ENCODE peak calls at places on chromosomes 13 and 19, in nine cellular contexts. E is uterus, I is neural progenitor cell, W is progenitor cell of endocrine pancreas, V is mucosa of descending colon, C is fibroblast of mammary gland, B is RWPE1, K is neural crest cell, S is AG09319. Z is an unnamed sample.

GRCh38 chr13:42041684-42042035 is 6.8 kb upstream of the DGKH start:
- DNase-seq in I (peak; percentile 76), B (peak; percentile 64), W (peak; percentile 37), V (peak; percentile 65), E (peak; percentile 64), K (peak; percentile 43), S (no peak), C (peak; percentile 68), Z (no peak)

GRCh38 chr19:40279761-40280607 is 5.2 kb downstream of the AKT2 start:
- DNase-seq in I (no peak), C (peak; percentile 21), V (no peak), W (no peak), S (no peak), K (no peak), B (no peak), E (no peak), Z (peak; percentile 27)

GRCh38 chr19:33311326-33311682 is 9.0 kb upstream of the CEBPA start:
- DNase-seq in E (no peak), B (no peak), I (no peak), C (no peak), S (no peak), V (peak; percentile 65), K (no peak), W (no peak), Z (no peak)

GRCh38 chr19:14089662-14090508 is 666 bp downstream of the SAMD1 start:
- DNase-seq in V (peak; percentile 57), S (no peak), B (peak; percentile 44), K (peak; percentile 51), W (peak; percentile 45), C (peak; percentile 64), I (peak; percentile 90), E (no peak), Z (peak; percentile 52)

GRCh38 chr19:4374451-4375163 is 25.7 kb downstream of the SH3GL1 start:
- DNase-seq in W (no peak), S (peak; percentile 70), C (peak; percentile 96), K (no peak), V (peak; percentile 46), B (peak; percentile 71), I (no peak), E (peak; percentile 78), Z (no peak)

GRCh38 chr13:113209880-113210421 is 538 bp downstream of the CUL4A start:
- DNase-seq in V (peak; percentile 72), B (peak; percentile 55), S (no peak), K (peak; percentile 40), E (peak; percentile 26), W (peak; percentile 58), I (peak; percentile 62), C (peak; percentile 52), Z (peak; percentile 65)

GRCh38 chr13:93625536-93625935 is 398.9 kb downstream of the GPC6 start:
- DNase-seq in I (no peak), B (no peak), W (no peak), S (no peak), V (no peak), C (peak; percentile 48), E (no peak), K (no peak), Z (no peak)

GRCh38 chr19:16001481-16002312 is 52.9 kb downstream of the OR10H4 start:
- DNase-seq in S (peak; percentile 35), B (peak; percentile 16), V (peak; percentile 37), C (peak; percentile 72), W (no peak), E (no peak), K (no peak), I (no peak), Z (no peak)

GRCh38 chr13:93689333-93689732 is 462.7 kb downstream of the GPC6 start:
- DNase-seq in W (no peak), B (no peak), K (no peak), C (no peak), V (no peak), E (no peak), I (no peak), S (no peak), Z (no peak)

GRCh38 chr19:31269425-31270127 is 79.7 kb downstream of the TSHZ3 start:
- DNase-seq in I (no peak), W (no peak), B (no peak), E (no peak), V (no peak), S (no peak), C (peak; percentile 36), K (no peak), Z (no peak)

GRCh38 chr19:52592301-52592700 is 22.2 kb downstream of the ZNF701 start:
- DNase-seq in C (no peak), B (no peak), V (no peak), E (no peak), W (no peak), K (no peak), S (no peak), I (no peak), Z (no peak)

GRCh38 chr19:20660473-20660872 is 898 bp downstream of the ZNF626 start:
- DNase-seq in E (no peak), V (no peak), C (no peak), K (no peak), W (no peak), B (peak; percentile 0), S (no peak), I (peak; percentile 25), Z (no peak)

GRCh38 chr13:27381601-27382000 is 42.8 kb upstream of the GTF3A start:
- DNase-seq in E (no peak), K (no peak), S (no peak), C (no peak), W (no peak), V (no peak), B (no peak), I (no peak), Z (no peak)

GRCh38 chr19:48501446-48501960 is 10.1 kb downstream of the LMTK3 start:
- DNase-seq in V (peak; percentile 76), S (no peak), B (no peak), W (peak; percentile 44), C (no peak), I (peak; percentile 97), K (no peak), E (no peak), Z (no peak)

GRCh38 chr19:835201-835810 is 5.5 kb upstream of the PRTN3 start:
- DNase-seq in C (no peak), W (no peak), B (no peak), S (no peak), E (no peak), V (no peak), I (no peak), K (no peak), Z (no peak)

DNA sequence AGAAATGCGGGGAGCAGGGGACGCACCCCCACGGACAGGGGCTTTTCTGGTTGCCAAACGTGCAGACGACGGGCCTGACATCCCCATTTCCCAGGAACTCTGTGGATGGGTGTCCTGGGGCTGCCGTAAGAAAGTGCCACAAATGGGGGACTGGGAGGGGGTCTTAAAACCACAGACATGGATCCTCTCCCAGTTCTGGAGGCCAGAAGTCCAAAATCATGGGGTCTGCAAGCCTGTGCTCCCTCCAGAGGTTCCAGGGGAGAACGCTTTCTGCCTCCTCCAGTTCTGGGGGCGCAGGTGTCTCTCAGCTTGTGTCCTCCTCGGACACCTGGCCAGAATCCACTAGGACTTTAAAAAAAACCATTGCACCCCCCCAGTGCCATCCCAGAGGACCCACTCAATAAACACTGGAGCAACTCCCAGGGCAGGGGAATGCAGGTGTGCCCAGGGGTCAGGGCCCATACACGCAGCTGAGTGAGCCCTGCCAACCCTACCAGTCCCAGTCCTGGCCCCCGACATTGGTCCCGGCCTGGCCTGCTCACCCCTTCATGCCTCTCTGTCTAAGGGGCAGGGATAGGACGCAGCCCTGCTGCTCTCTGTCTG is 103.9 kb downstream of the GADD45B start:
- DNase-seq in E (no peak), S (no peak), I (no peak), B (no peak), V (no peak), C (no peak), W (no peak), K (no peak), Z (no peak)
- TF ChIP-seq CTCF in E (no peak), S (no peak), I (no peak), B (peak; percentile 59), V (no peak), C (no peak), W (peak; percentile 5), K (peak; percentile 32), Z (no peak)

GRCh38 chr19:19335408-19336158 is 15.0 kb downstream of the MAU2 start:
- DNase-seq in I (no peak), B (peak; percentile 62), C (no peak), W (no peak), V (no peak), E (no peak), K (no peak), S (no peak), Z (no peak)
- TF ChIP-seq CTCF in I (no peak), B (no peak), C (no peak), W (no peak), V (no peak), E (no peak), K (no peak), S (no peak), Z (no peak)

DNA sequence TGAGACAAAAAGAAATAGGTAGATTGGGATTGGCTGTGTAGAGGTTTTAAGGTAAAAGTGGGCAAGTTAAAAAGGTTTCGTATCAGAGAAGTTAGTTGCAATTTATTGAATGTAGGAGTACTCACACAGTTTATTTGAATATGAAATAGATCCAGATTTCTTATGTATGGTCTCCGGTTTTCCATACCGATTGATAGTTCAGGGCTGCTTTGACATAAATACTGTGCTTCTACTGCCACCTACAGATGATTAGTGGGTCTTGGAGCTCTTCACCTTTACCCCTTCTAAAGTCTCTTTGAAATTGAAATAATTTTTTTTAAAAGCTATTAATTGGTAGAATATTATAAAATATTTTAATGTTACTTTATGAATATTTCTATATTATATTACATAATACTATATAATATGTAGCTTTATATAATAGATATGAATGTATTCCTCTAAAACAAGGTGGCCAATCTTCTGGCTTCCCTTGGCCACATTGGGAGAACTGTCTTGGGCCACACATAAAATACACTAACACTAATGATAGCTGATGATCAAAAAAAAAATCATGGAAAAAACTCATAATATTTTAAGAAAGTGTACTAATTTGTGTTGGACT is 7.7 kb upstream of the GPR18 start:
- DNase-seq in I (peak; percentile 56), S (no peak), V (peak; percentile 56), E (no peak), K (no peak), C (peak; percentile 69), B (peak; percentile 53), W (no peak), Z (no peak)
- TF ChIP-seq CTCF in I (peak; percentile 72), S (peak; percentile 62), V (no peak), E (peak; percentile 33), K (peak; percentile 78), C (peak; percentile 62), B (peak; percentile 56), W (peak; percentile 70), Z (no peak)

DNA sequence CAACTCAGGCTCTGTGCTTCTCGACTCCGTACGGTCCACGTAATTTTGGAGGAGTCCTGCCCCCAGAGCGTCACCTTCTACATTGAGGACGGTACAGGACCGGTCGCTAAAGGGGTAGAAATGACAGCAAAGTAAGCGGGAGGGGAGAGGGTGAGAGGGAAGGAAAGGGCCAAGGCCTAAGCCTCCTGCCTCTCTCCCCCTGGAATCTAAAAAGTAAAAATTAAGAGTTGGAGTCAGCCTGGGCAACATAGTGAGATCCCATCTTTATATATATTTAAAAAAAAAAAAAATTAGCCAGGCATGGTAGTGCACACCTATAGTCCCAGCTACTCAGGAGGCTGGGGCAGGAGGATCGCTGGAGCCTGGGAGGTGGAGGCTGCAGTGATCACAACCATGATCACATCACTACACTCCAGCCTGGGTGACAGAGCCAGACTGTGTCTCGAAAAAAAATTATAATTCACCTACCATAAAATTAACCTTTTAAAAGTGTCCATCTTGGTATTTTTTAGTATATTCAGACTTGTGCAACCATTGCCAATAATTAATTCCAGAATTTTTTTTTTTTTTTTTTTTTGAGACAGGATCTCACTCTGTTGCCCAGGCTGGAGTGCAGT is 12.6 kb downstream of the SLC1A5 start:
- DNase-seq in K (no peak), E (no peak), C (no peak), S (no peak), B (no peak), V (no peak), I (no peak), W (no peak), Z (no peak)
- TF ChIP-seq CTCF in K (no peak), E (no peak), C (no peak), S (no peak), B (no peak), V (no peak), I (no peak), W (no peak), Z (no peak)